ENCODE peak calls at places on chromosomes 12 and 14, in ten cellular contexts. One of them, this sample, is unnamed.

GRCh38 chr14:23550827-23551265 is 719 bp downstream of the ZFHX2 start:
- DNase-seq in AG04450: no peak
- DNase-seq in thoracic aorta: no peak
- DNase-seq in mesothelial cell of epicardium: peak
- DNase-seq in activated B cell treated with CpG ODN at 0.5 μM for 24 hours: no peak
- DNase-seq in neural crest cell: no peak
- DNase-seq in H9: no peak
- DNase-seq in cardiac muscle cell: no peak
- DNase-seq in LNCaP clone FGC: no peak
- DNase-seq in hepatocyte: no peak
- DNase-seq in this sample: no peak

GRCh38 chr12:110109037-110109836 is 14.9 kb upstream of the IFT81 start:
- DNase-seq in LNCaP clone FGC: no peak
- DNase-seq in neural crest cell: no peak
- DNase-seq in cardiac muscle cell: peak
- DNase-seq in thoracic aorta: peak
- DNase-seq in AG04450: peak
- DNase-seq in hepatocyte: peak
- DNase-seq in mesothelial cell of epicardium: peak
- DNase-seq in activated B cell treated with CpG ODN at 0.5 μM for 24 hours: no peak
- DNase-seq in H9: no peak
- DNase-seq in this sample: peak

GRCh38 chr14:50775357-50775756 is 55.6 kb downstream of the NIN start:
- DNase-seq in activated B cell treated with CpG ODN at 0.5 μM for 24 hours: no peak
- DNase-seq in cardiac muscle cell: no peak
- DNase-seq in thoracic aorta: no peak
- DNase-seq in mesothelial cell of epicardium: no peak
- DNase-seq in LNCaP clone FGC: no peak
- DNase-seq in H9: no peak
- DNase-seq in AG04450: peak
- DNase-seq in hepatocyte: peak
- DNase-seq in neural crest cell: no peak
- DNase-seq in this sample: peak

GRCh38 chr12:121061831-121062230 is 22.8 kb upstream of the OASL start:
- DNase-seq in activated B cell treated with CpG ODN at 0.5 μM for 24 hours: no peak
- DNase-seq in neural crest cell: no peak
- DNase-seq in hepatocyte: no peak
- DNase-seq in H9: no peak
- DNase-seq in thoracic aorta: no peak
- DNase-seq in LNCaP clone FGC: no peak
- DNase-seq in mesothelial cell of epicardium: peak
- DNase-seq in AG04450: no peak
- DNase-seq in cardiac muscle cell: no peak
- DNase-seq in this sample: no peak

GRCh38 chr12:61713121-61713520 is 547.1 kb upstream of the USP15 start:
- DNase-seq in LNCaP clone FGC: no peak
- DNase-seq in cardiac muscle cell: no peak
- DNase-seq in AG04450: no peak
- DNase-seq in hepatocyte: no peak
- DNase-seq in thoracic aorta: no peak
- DNase-seq in mesothelial cell of epicardium: no peak
- DNase-seq in neural crest cell: no peak
- DNase-seq in activated B cell treated with CpG ODN at 0.5 μM for 24 hours: no peak
- DNase-seq in H9: no peak
- DNase-seq in this sample: no peak

GRCh38 chr12:91604897-91605296 is 422.3 kb upstream of the DCN start:
- DNase-seq in thoracic aorta: no peak
- DNase-seq in H9: no peak
- DNase-seq in neural crest cell: no peak
- DNase-seq in mesothelial cell of epicardium: no peak
- DNase-seq in hepatocyte: no peak
- DNase-seq in cardiac muscle cell: no peak
- DNase-seq in AG04450: no peak
- DNase-seq in activated B cell treated with CpG ODN at 0.5 μM for 24 hours: no peak
- DNase-seq in LNCaP clone FGC: no peak
- DNase-seq in this sample: peak

GRCh38 chr14:69059658-69060648 is 80.9 kb upstream of the ACTN1 start:
- DNase-seq in neural crest cell: no peak
- DNase-seq in mesothelial cell of epicardium: no peak
- DNase-seq in cardiac muscle cell: no peak
- DNase-seq in activated B cell treated with CpG ODN at 0.5 μM for 24 hours: no peak
- DNase-seq in AG04450: peak
- DNase-seq in H9: no peak
- DNase-seq in LNCaP clone FGC: no peak
- DNase-seq in thoracic aorta: no peak
- DNase-seq in hepatocyte: peak
- DNase-seq in this sample: peak

GRCh38 chr14:53217283-53217994 is 64.3 kb upstream of the DDHD1 start:
- DNase-seq in AG04450: no peak
- DNase-seq in H9: peak
- DNase-seq in thoracic aorta: peak
- DNase-seq in cardiac muscle cell: peak
- DNase-seq in neural crest cell: peak
- DNase-seq in LNCaP clone FGC: no peak
- DNase-seq in hepatocyte: peak
- DNase-seq in mesothelial cell of epicardium: peak
- DNase-seq in activated B cell treated with CpG ODN at 0.5 μM for 24 hours: peak
- DNase-seq in this sample: no peak

GRCh38 chr12:79886917-79887519 is 47.9 kb downstream of the PPP1R12A start:
- DNase-seq in H9: no peak
- DNase-seq in activated B cell treated with CpG ODN at 0.5 μM for 24 hours: no peak
- DNase-seq in hepatocyte: peak
- DNase-seq in LNCaP clone FGC: no peak
- DNase-seq in cardiac muscle cell: no peak
- DNase-seq in neural crest cell: no peak
- DNase-seq in AG04450: peak
- DNase-seq in thoracic aorta: no peak
- DNase-seq in mesothelial cell of epicardium: no peak
- DNase-seq in this sample: peak

GRCh38 chr12:64890873-64891468 is 66.5 kb downstream of the TBC1D30 start:
- DNase-seq in cardiac muscle cell: peak
- DNase-seq in mesothelial cell of epicardium: no peak
- DNase-seq in AG04450: no peak
- DNase-seq in H9: no peak
- DNase-seq in LNCaP clone FGC: no peak
- DNase-seq in activated B cell treated with CpG ODN at 0.5 μM for 24 hours: no peak
- DNase-seq in hepatocyte: peak
- DNase-seq in thoracic aorta: no peak
- DNase-seq in neural crest cell: no peak
- DNase-seq in this sample: peak

GRCh38 chr12:49537231-49537708 is 1.6 kb upstream of the KCNH3 start:
- DNase-seq in cardiac muscle cell: no peak
- DNase-seq in thoracic aorta: no peak
- DNase-seq in hepatocyte: peak
- DNase-seq in mesothelial cell of epicardium: peak
- DNase-seq in activated B cell treated with CpG ODN at 0.5 μM for 24 hours: no peak
- DNase-seq in H9: peak
- DNase-seq in LNCaP clone FGC: no peak
- DNase-seq in neural crest cell: no peak
- DNase-seq in AG04450: no peak
- DNase-seq in this sample: no peak

GRCh38 chr12:14849664-14850063 is 6.3 kb upstream of the ART4 start:
- DNase-seq in mesothelial cell of epicardium: no peak
- DNase-seq in AG04450: no peak
- DNase-seq in neural crest cell: no peak
- DNase-seq in LNCaP clone FGC: no peak
- DNase-seq in cardiac muscle cell: no peak
- DNase-seq in H9: no peak
- DNase-seq in thoracic aorta: no peak
- DNase-seq in activated B cell treated with CpG ODN at 0.5 μM for 24 hours: no peak
- DNase-seq in hepatocyte: no peak
- DNase-seq in this sample: peak

GRCh38 chr14:28468191-28469151 is 298.1 kb upstream of the FOXG1 start:
- DNase-seq in mesothelial cell of epicardium: no peak
- DNase-seq in LNCaP clone FGC: no peak
- DNase-seq in hepatocyte: no peak
- DNase-seq in neural crest cell: no peak
- DNase-seq in thoracic aorta: no peak
- DNase-seq in AG04450: no peak
- DNase-seq in activated B cell treated with CpG ODN at 0.5 μM for 24 hours: no peak
- DNase-seq in H9: peak
- DNase-seq in cardiac muscle cell: peak
- DNase-seq in this sample: no peak

GRCh38 chr12:123937707-123938600 is 34.7 kb downstream of the CCDC92 start:
- DNase-seq in neural crest cell: no peak
- DNase-seq in activated B cell treated with CpG ODN at 0.5 μM for 24 hours: no peak
- DNase-seq in thoracic aorta: no peak
- DNase-seq in H9: no peak
- DNase-seq in hepatocyte: no peak
- DNase-seq in AG04450: no peak
- DNase-seq in mesothelial cell of epicardium: no peak
- DNase-seq in LNCaP clone FGC: no peak
- DNase-seq in cardiac muscle cell: no peak
- DNase-seq in this sample: no peak

DNA sequence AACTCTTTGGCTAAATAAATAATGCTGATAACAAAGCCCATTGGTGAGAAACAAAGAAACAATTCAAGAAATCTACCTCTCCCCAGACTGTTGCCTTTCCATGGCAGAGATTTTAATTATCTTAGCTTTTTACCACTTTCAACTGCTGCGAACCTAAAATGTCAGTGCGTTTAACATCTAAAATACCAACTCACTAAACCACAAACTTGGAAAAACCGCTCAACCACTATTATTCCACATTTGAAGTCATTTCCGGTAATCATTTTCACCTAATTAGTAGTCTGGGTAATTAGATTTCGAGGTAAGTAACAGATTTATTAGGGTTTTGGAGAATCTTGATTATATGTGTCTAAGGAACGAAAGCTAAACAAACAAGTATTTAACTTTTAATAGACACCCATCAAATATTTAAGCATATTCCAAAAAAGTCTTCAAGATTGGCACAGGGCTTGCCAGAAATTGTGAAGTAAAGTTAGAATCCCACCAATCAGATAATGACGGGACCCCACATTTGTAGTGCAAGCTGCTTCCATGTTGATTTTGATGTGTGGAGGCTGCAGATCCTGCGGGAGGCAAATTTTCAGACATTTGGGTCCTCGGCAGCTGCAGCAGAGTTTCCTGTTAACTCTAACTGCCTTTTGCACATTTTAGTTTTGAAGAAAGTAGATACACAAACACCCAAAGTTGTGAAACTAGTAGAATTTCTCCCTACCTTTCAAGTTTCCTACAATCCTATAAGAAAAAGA is 4.1 kb downstream of the OTX2 start:
- DNase-seq in hepatocyte: no peak
- DNase-seq in mesothelial cell of epicardium: no peak
- DNase-seq in LNCaP clone FGC: no peak
- DNase-seq in H9: no peak
- DNase-seq in activated B cell treated with CpG ODN at 0.5 μM for 24 hours: no peak
- DNase-seq in thoracic aorta: no peak
- DNase-seq in neural crest cell: no peak
- DNase-seq in cardiac muscle cell: no peak
- DNase-seq in AG04450: no peak
- DNase-seq in this sample: no peak
- TF ChIP-seq CTCF in hepatocyte: no peak
- TF ChIP-seq CTCF in mesothelial cell of epicardium: no peak
- TF ChIP-seq CTCF in LNCaP clone FGC: no peak
- TF ChIP-seq CTCF in H9: no peak
- TF ChIP-seq CTCF in activated B cell treated with CpG ODN at 0.5 μM for 24 hours: no peak
- TF ChIP-seq CTCF in thoracic aorta: no peak
- TF ChIP-seq CTCF in neural crest cell: no peak
- TF ChIP-seq CTCF in cardiac muscle cell: no peak
- TF ChIP-seq CTCF in AG04450: no peak
- TF ChIP-seq CTCF in this sample: no peak

DNA sequence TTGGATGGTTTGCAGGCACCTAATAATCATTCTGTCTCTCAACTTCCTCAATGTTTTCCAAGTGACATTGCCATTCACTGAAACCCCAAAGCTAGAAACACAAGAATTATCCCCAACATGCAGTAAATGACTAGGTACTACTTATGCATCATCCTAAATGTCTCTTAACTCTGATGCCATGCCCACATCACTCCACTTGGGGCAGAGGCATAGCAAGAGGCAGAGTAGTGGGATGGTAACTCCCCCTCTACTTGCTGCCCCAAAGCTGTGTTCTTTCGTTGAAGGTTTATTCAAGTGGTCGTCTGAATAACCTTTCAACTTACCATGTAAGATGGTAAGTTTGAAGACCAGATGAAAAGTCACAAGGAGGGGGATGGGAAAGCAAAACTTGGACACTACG is 77.9 kb upstream of the SOX5 start:
- DNase-seq in neural crest cell: no peak
- DNase-seq in AG04450: no peak
- DNase-seq in mesothelial cell of epicardium: no peak
- DNase-seq in LNCaP clone FGC: no peak
- DNase-seq in H9: no peak
- DNase-seq in thoracic aorta: no peak
- DNase-seq in activated B cell treated with CpG ODN at 0.5 μM for 24 hours: no peak
- DNase-seq in hepatocyte: no peak
- DNase-seq in cardiac muscle cell: no peak
- DNase-seq in this sample: no peak
- TF ChIP-seq CTCF in neural crest cell: peak
- TF ChIP-seq CTCF in AG04450: no peak
- TF ChIP-seq CTCF in mesothelial cell of epicardium: no peak
- TF ChIP-seq CTCF in LNCaP clone FGC: no peak
- TF ChIP-seq CTCF in H9: peak
- TF ChIP-seq CTCF in thoracic aorta: no peak
- TF ChIP-seq CTCF in activated B cell treated with CpG ODN at 0.5 μM for 24 hours: no peak
- TF ChIP-seq CTCF in hepatocyte: no peak
- TF ChIP-seq CTCF in cardiac muscle cell: no peak
- TF ChIP-seq CTCF in this sample: no peak

GRCh38 chr12:116266631-116267349 is 10.7 kb downstream of the MED13L start:
- DNase-seq in hepatocyte: no peak
- DNase-seq in LNCaP clone FGC: no peak
- DNase-seq in AG04450: no peak
- DNase-seq in activated B cell treated with CpG ODN at 0.5 μM for 24 hours: no peak
- DNase-seq in thoracic aorta: no peak
- DNase-seq in neural crest cell: no peak
- DNase-seq in cardiac muscle cell: no peak
- DNase-seq in H9: no peak
- DNase-seq in mesothelial cell of epicardium: no peak
- DNase-seq in this sample: no peak
- TF ChIP-seq CTCF in hepatocyte: no peak
- TF ChIP-seq CTCF in LNCaP clone FGC: no peak
- TF ChIP-seq CTCF in AG04450: no peak
- TF ChIP-seq CTCF in activated B cell treated with CpG ODN at 0.5 μM for 24 hours: no peak
- TF ChIP-seq CTCF in thoracic aorta: no peak
- TF ChIP-seq CTCF in neural crest cell: no peak
- TF ChIP-seq CTCF in cardiac muscle cell: no peak
- TF ChIP-seq CTCF in H9: no peak
- TF ChIP-seq CTCF in mesothelial cell of epicardium: no peak
- TF ChIP-seq CTCF in this sample: no peak

DNA sequence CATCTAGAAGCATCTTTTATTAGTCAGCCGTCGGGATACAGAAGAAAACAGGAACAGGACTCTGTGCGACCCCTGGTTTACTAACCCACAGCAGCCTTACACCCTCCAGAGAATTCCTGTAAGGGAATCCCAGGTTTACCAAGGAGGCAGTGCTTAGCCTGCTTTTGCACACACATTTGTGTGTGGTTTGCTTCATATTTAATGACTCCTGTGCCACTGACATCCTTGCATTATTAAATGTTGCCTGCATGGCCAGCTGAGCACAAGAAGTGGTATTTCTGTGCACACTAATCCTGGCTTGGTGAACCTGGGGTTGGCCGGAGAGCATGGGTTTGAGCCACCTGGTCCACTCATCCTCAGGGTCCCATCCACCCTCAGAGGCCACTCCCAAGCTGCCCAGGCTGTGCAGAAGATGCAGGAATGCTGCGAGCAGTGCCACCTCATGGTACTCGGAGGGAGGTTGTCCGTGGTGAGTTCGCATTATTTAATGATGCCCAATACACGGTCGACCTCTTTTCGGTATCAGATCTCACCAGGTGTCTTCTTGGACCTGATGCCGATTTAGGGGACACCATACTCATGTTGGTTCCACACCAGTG is 152.4 kb upstream of the RTL1 start:
- DNase-seq in AG04450: no peak
- DNase-seq in cardiac muscle cell: no peak
- DNase-seq in thoracic aorta: no peak
- DNase-seq in activated B cell treated with CpG ODN at 0.5 μM for 24 hours: no peak
- DNase-seq in H9: no peak
- DNase-seq in neural crest cell: no peak
- DNase-seq in hepatocyte: no peak
- DNase-seq in mesothelial cell of epicardium: no peak
- DNase-seq in LNCaP clone FGC: no peak
- DNase-seq in this sample: no peak
- TF ChIP-seq CTCF in AG04450: no peak
- TF ChIP-seq CTCF in cardiac muscle cell: no peak
- TF ChIP-seq CTCF in thoracic aorta: no peak
- TF ChIP-seq CTCF in activated B cell treated with CpG ODN at 0.5 μM for 24 hours: no peak
- TF ChIP-seq CTCF in H9: no peak
- TF ChIP-seq CTCF in neural crest cell: no peak
- TF ChIP-seq CTCF in hepatocyte: no peak
- TF ChIP-seq CTCF in mesothelial cell of epicardium: no peak
- TF ChIP-seq CTCF in LNCaP clone FGC: peak
- TF ChIP-seq CTCF in this sample: no peak

This sample was measured in astrocyte of the cerebellum.